ENCODE peak calls at places on chromosomes 13 and 19, in eight cellular contexts. One of them, this sample, is unnamed.

GRCh38 chr19:49133621-49134454 is 14.5 kb downstream of the PPFIA3 start:
- DNase-seq in type B pancreatic cell: no peak
- DNase-seq in activated CD4-positive, alpha-beta T cell treated with anti-CD3 and anti-CD28 coated beads for 48 hours: peak; percentile 78
- DNase-seq in hepatic stellate cell: peak; percentile 87
- DNase-seq in kidney glomerular epithelial cell: no peak
- DNase-seq in NAMALWA: peak; percentile 58
- DNase-seq in GM19239: no peak
- DNase-seq in stimulated activated CD4-positive, alpha-beta T cell treated with anti-CD3 and anti-CD28 coated beads, Interleukin-4, amount 100 ng/mL, for 1 hour: peak; percentile 60
- DNase-seq in this sample: no peak

GRCh38 chr13:18232994-18233782 is 948.4 kb downstream of the TUBA3C start:
- DNase-seq in type B pancreatic cell: no peak
- DNase-seq in activated CD4-positive, alpha-beta T cell treated with anti-CD3 and anti-CD28 coated beads for 48 hours: no peak
- DNase-seq in hepatic stellate cell: no peak
- DNase-seq in kidney glomerular epithelial cell: no peak
- DNase-seq in NAMALWA: no peak
- DNase-seq in GM19239: no peak
- DNase-seq in stimulated activated CD4-positive, alpha-beta T cell treated with anti-CD3 and anti-CD28 coated beads, Interleukin-4, amount 100 ng/mL, for 1 hour: no peak
- DNase-seq in this sample: no peak

GRCh38 chr19:41956621-41957020 is 2.5 kb downstream of the RABAC1 start:
- DNase-seq in type B pancreatic cell: no peak
- DNase-seq in activated CD4-positive, alpha-beta T cell treated with anti-CD3 and anti-CD28 coated beads for 48 hours: no peak
- DNase-seq in hepatic stellate cell: no peak
- DNase-seq in kidney glomerular epithelial cell: no peak
- DNase-seq in NAMALWA: no peak
- DNase-seq in GM19239: no peak
- DNase-seq in stimulated activated CD4-positive, alpha-beta T cell treated with anti-CD3 and anti-CD28 coated beads, Interleukin-4, amount 100 ng/mL, for 1 hour: no peak
- DNase-seq in this sample: no peak

GRCh38 chr13:95724252-95724651 is 47.3 kb downstream of the DNAJC3 start:
- DNase-seq in type B pancreatic cell: no peak
- DNase-seq in activated CD4-positive, alpha-beta T cell treated with anti-CD3 and anti-CD28 coated beads for 48 hours: no peak
- DNase-seq in hepatic stellate cell: no peak
- DNase-seq in kidney glomerular epithelial cell: no peak
- DNase-seq in NAMALWA: no peak
- DNase-seq in GM19239: no peak
- DNase-seq in stimulated activated CD4-positive, alpha-beta T cell treated with anti-CD3 and anti-CD28 coated beads, Interleukin-4, amount 100 ng/mL, for 1 hour: no peak
- DNase-seq in this sample: no peak

GRCh38 chr19:46746281-46746965 is at the start of gene STRN4:
- DNase-seq in type B pancreatic cell: no peak
- DNase-seq in activated CD4-positive, alpha-beta T cell treated with anti-CD3 and anti-CD28 coated beads for 48 hours: peak; percentile 65
- DNase-seq in hepatic stellate cell: peak; percentile 97
- DNase-seq in kidney glomerular epithelial cell: no peak
- DNase-seq in NAMALWA: peak; percentile 64
- DNase-seq in GM19239: peak; percentile 87
- DNase-seq in stimulated activated CD4-positive, alpha-beta T cell treated with anti-CD3 and anti-CD28 coated beads, Interleukin-4, amount 100 ng/mL, for 1 hour: peak; percentile 67
- DNase-seq in this sample: peak; percentile 59

GRCh38 chr19:12828494-12828893 is 5.9 kb downstream of the RTBDN start:
- DNase-seq in type B pancreatic cell: no peak
- DNase-seq in activated CD4-positive, alpha-beta T cell treated with anti-CD3 and anti-CD28 coated beads for 48 hours: peak; percentile 67
- DNase-seq in hepatic stellate cell: no peak
- DNase-seq in kidney glomerular epithelial cell: no peak
- DNase-seq in NAMALWA: peak; percentile 76
- DNase-seq in GM19239: no peak
- DNase-seq in stimulated activated CD4-positive, alpha-beta T cell treated with anti-CD3 and anti-CD28 coated beads, Interleukin-4, amount 100 ng/mL, for 1 hour: peak; percentile 32
- DNase-seq in this sample: no peak

GRCh38 chr13:99608345-99608744 is 107.1 kb downstream of the TM9SF2 start:
- DNase-seq in type B pancreatic cell: no peak
- DNase-seq in activated CD4-positive, alpha-beta T cell treated with anti-CD3 and anti-CD28 coated beads for 48 hours: no peak
- DNase-seq in hepatic stellate cell: no peak
- DNase-seq in kidney glomerular epithelial cell: no peak
- DNase-seq in NAMALWA: no peak
- DNase-seq in GM19239: no peak
- DNase-seq in stimulated activated CD4-positive, alpha-beta T cell treated with anti-CD3 and anti-CD28 coated beads, Interleukin-4, amount 100 ng/mL, for 1 hour: no peak
- DNase-seq in this sample: no peak

GRCh38 chr13:30143671-30144400 is 163.5 kb downstream of the KATNAL1 start:
- DNase-seq in type B pancreatic cell: no peak
- DNase-seq in activated CD4-positive, alpha-beta T cell treated with anti-CD3 and anti-CD28 coated beads for 48 hours: no peak
- DNase-seq in hepatic stellate cell: peak; percentile 62
- DNase-seq in kidney glomerular epithelial cell: no peak
- DNase-seq in NAMALWA: peak; percentile 33
- DNase-seq in GM19239: no peak
- DNase-seq in stimulated activated CD4-positive, alpha-beta T cell treated with anti-CD3 and anti-CD28 coated beads, Interleukin-4, amount 100 ng/mL, for 1 hour: no peak
- DNase-seq in this sample: no peak

GRCh38 chr13:72527333-72527732 is 200.1 kb downstream of the MZT1 start:
- DNase-seq in type B pancreatic cell: no peak
- DNase-seq in activated CD4-positive, alpha-beta T cell treated with anti-CD3 and anti-CD28 coated beads for 48 hours: no peak
- DNase-seq in hepatic stellate cell: no peak
- DNase-seq in kidney glomerular epithelial cell: no peak
- DNase-seq in NAMALWA: no peak
- DNase-seq in GM19239: no peak
- DNase-seq in stimulated activated CD4-positive, alpha-beta T cell treated with anti-CD3 and anti-CD28 coated beads, Interleukin-4, amount 100 ng/mL, for 1 hour: no peak
- DNase-seq in this sample: no peak

GRCh38 chr19:45496349-45496953 is 396 bp downstream of the RTN2 start:
- DNase-seq in type B pancreatic cell: no peak
- DNase-seq in activated CD4-positive, alpha-beta T cell treated with anti-CD3 and anti-CD28 coated beads for 48 hours: peak; percentile 45
- DNase-seq in hepatic stellate cell: no peak
- DNase-seq in kidney glomerular epithelial cell: no peak
- DNase-seq in NAMALWA: no peak
- DNase-seq in GM19239: no peak
- DNase-seq in stimulated activated CD4-positive, alpha-beta T cell treated with anti-CD3 and anti-CD28 coated beads, Interleukin-4, amount 100 ng/mL, for 1 hour: peak; percentile 54
- DNase-seq in this sample: no peak

GRCh38 chr19:48907671-48908070 is 7.6 kb downstream of the NUCB1 start:
- DNase-seq in type B pancreatic cell: no peak
- DNase-seq in activated CD4-positive, alpha-beta T cell treated with anti-CD3 and anti-CD28 coated beads for 48 hours: no peak
- DNase-seq in hepatic stellate cell: no peak
- DNase-seq in kidney glomerular epithelial cell: no peak
- DNase-seq in NAMALWA: no peak
- DNase-seq in GM19239: no peak
- DNase-seq in stimulated activated CD4-positive, alpha-beta T cell treated with anti-CD3 and anti-CD28 coated beads, Interleukin-4, amount 100 ng/mL, for 1 hour: no peak
- DNase-seq in this sample: no peak

GRCh38 chr19:7419777-7420439 is 68.9 kb downstream of the PEX11G start:
- DNase-seq in type B pancreatic cell: no peak
- DNase-seq in activated CD4-positive, alpha-beta T cell treated with anti-CD3 and anti-CD28 coated beads for 48 hours: no peak
- DNase-seq in hepatic stellate cell: no peak
- DNase-seq in kidney glomerular epithelial cell: no peak
- DNase-seq in NAMALWA: no peak
- DNase-seq in GM19239: no peak
- DNase-seq in stimulated activated CD4-positive, alpha-beta T cell treated with anti-CD3 and anti-CD28 coated beads, Interleukin-4, amount 100 ng/mL, for 1 hour: no peak
- DNase-seq in this sample: no peak

GRCh38 chr19:1465191-1466016 is 13.6 kb downstream of the C19orf25 start:
- DNase-seq in type B pancreatic cell: no peak
- DNase-seq in activated CD4-positive, alpha-beta T cell treated with anti-CD3 and anti-CD28 coated beads for 48 hours: no peak
- DNase-seq in hepatic stellate cell: peak; percentile 86
- DNase-seq in kidney glomerular epithelial cell: no peak
- DNase-seq in NAMALWA: no peak
- DNase-seq in GM19239: peak; percentile 82
- DNase-seq in stimulated activated CD4-positive, alpha-beta T cell treated with anti-CD3 and anti-CD28 coated beads, Interleukin-4, amount 100 ng/mL, for 1 hour: peak; percentile 43
- DNase-seq in this sample: no peak

GRCh38 chr19:19459099-19459498 is 53.6 kb downstream of the GATAD2A start:
- DNase-seq in type B pancreatic cell: no peak
- DNase-seq in activated CD4-positive, alpha-beta T cell treated with anti-CD3 and anti-CD28 coated beads for 48 hours: no peak
- DNase-seq in hepatic stellate cell: peak; percentile 70
- DNase-seq in kidney glomerular epithelial cell: no peak
- DNase-seq in NAMALWA: peak; percentile 28
- DNase-seq in GM19239: no peak
- DNase-seq in stimulated activated CD4-positive, alpha-beta T cell treated with anti-CD3 and anti-CD28 coated beads, Interleukin-4, amount 100 ng/mL, for 1 hour: no peak
- DNase-seq in this sample: no peak

GRCh38 chr13:110157718-110158117 is 149.2 kb downstream of the COL4A1 start:
- DNase-seq in type B pancreatic cell: peak; percentile 1
- DNase-seq in activated CD4-positive, alpha-beta T cell treated with anti-CD3 and anti-CD28 coated beads for 48 hours: no peak
- DNase-seq in hepatic stellate cell: no peak
- DNase-seq in kidney glomerular epithelial cell: no peak
- DNase-seq in NAMALWA: no peak
- DNase-seq in GM19239: no peak
- DNase-seq in stimulated activated CD4-positive, alpha-beta T cell treated with anti-CD3 and anti-CD28 coated beads, Interleukin-4, amount 100 ng/mL, for 1 hour: no peak
- DNase-seq in this sample: no peak

GRCh38 chr13:53144826-53145225 is 116.2 kb downstream of the OLFM4 start:
- DNase-seq in type B pancreatic cell: no peak
- DNase-seq in activated CD4-positive, alpha-beta T cell treated with anti-CD3 and anti-CD28 coated beads for 48 hours: no peak
- DNase-seq in hepatic stellate cell: no peak
- DNase-seq in kidney glomerular epithelial cell: no peak
- DNase-seq in NAMALWA: no peak
- DNase-seq in GM19239: no peak
- DNase-seq in stimulated activated CD4-positive, alpha-beta T cell treated with anti-CD3 and anti-CD28 coated beads, Interleukin-4, amount 100 ng/mL, for 1 hour: no peak
- DNase-seq in this sample: no peak

GRCh38 chr19:58097783-58098681 is at the start of gene ZSCAN18:
- DNase-seq in type B pancreatic cell: peak; percentile 99
- DNase-seq in activated CD4-positive, alpha-beta T cell treated with anti-CD3 and anti-CD28 coated beads for 48 hours: peak; percentile 96
- DNase-seq in hepatic stellate cell: peak; percentile 95
- DNase-seq in kidney glomerular epithelial cell: peak; percentile 93
- DNase-seq in NAMALWA: no peak
- DNase-seq in GM19239: peak; percentile 56
- DNase-seq in stimulated activated CD4-positive, alpha-beta T cell treated with anti-CD3 and anti-CD28 coated beads, Interleukin-4, amount 100 ng/mL, for 1 hour: peak; percentile 94
- DNase-seq in this sample: peak; percentile 94

GRCh38 chr13:98444381-98444780 is 132.5 kb downstream of the STK24 start:
- DNase-seq in type B pancreatic cell: no peak
- DNase-seq in activated CD4-positive, alpha-beta T cell treated with anti-CD3 and anti-CD28 coated beads for 48 hours: no peak
- DNase-seq in hepatic stellate cell: no peak
- DNase-seq in kidney glomerular epithelial cell: no peak
- DNase-seq in NAMALWA: no peak
- DNase-seq in GM19239: no peak
- DNase-seq in stimulated activated CD4-positive, alpha-beta T cell treated with anti-CD3 and anti-CD28 coated beads, Interleukin-4, amount 100 ng/mL, for 1 hour: no peak
- DNase-seq in this sample: no peak